ENCODE peak calls at places on chromosomes 16 and 17, in five cellular contexts. Y, N, X, H and L are unnamed samples.
A peak's percentile ranks its signal among the peaks of the same experiment; 100 is the strongest.

GRCh38 chr17:48612854-48613691 is 2.0 kb downstream of the HOXB8 start:
- DNase-seq in Y (no peak), N (peak; percentile 57), X (no peak), H (no peak), L (peak; percentile 56)

GRCh38 chr17:28416703-28417311 is 10.8 kb upstream of the SLC46A1 start:
- DNase-seq in Y (peak; percentile 66), N (peak; percentile 68), X (peak; percentile 39), H (peak; percentile 72), L (peak; percentile 58)

GRCh38 chr16:89828199-89828869 is at the start of gene SPIRE2:
- DNase-seq in Y (peak; percentile 78), N (peak; percentile 63), X (peak; percentile 85), H (peak; percentile 80), L (peak; percentile 94)

GRCh38 chr16:14564881-14565687 is 65.0 kb downstream of the PARN start:
- DNase-seq in Y (no peak), N (no peak), X (no peak), H (no peak), L (no peak)

GRCh38 chr16:86457621-86458456 is 52.5 kb upstream of the FOXF1 start:
- DNase-seq in Y (no peak), N (no peak), X (no peak), H (no peak), L (no peak)

GRCh38 chr16:54270711-54271110 is 15.9 kb downstream of the IRX3 start:
- DNase-seq in Y (no peak), N (no peak), X (no peak), H (no peak), L (no peak)

GRCh38 chr16:87956771-87957279 is 5.6 kb downstream of the BANP start:
- DNase-seq in Y (no peak), N (peak; percentile 38), X (no peak), H (no peak), L (no peak)

GRCh38 chr16:56675685-56676210 is 6.1 kb downstream of the MT1H start:
- DNase-seq in Y (peak; percentile 62), N (no peak), X (no peak), H (peak; percentile 67), L (peak; percentile 36)

GRCh38 chr17:57480438-57481196 is 224.3 kb downstream of the MSI2 start:
- DNase-seq in Y (no peak), N (no peak), X (no peak), H (no peak), L (no peak)

GRCh38 chr17:10052414-10052813 is 146.0 kb downstream of the GAS7 start:
- DNase-seq in Y (no peak), N (no peak), X (no peak), H (no peak), L (no peak)

GRCh38 chr16:81610144-81610842 is 165.7 kb downstream of the CMIP start:
- DNase-seq in Y (no peak), N (no peak), X (no peak), H (no peak), L (no peak)

GRCh38 chr16:56558024-56558747 is 6.7 kb upstream of the MT4 start:
- DNase-seq in Y (no peak), N (no peak), X (no peak), H (no peak), L (no peak)

GRCh38 chr16:78675312-78675711 is 575.9 kb downstream of the WWOX start:
- DNase-seq in Y (no peak), N (no peak), X (no peak), H (no peak), L (no peak)

GRCh38 chr17:37430051-37430591 is 23.4 kb downstream of the TADA2A start:
- DNase-seq in Y (no peak), N (no peak), X (no peak), H (no peak), L (no peak)

GRCh38 chr17:66830451-66830850 is 4.5 kb upstream of the CACNG5 start:
- DNase-seq in Y (no peak), N (no peak), X (no peak), H (peak; percentile 25), L (no peak)

GRCh38 chr17:57481901-57482300 is 225.6 kb downstream of the MSI2 start:
- DNase-seq in Y (no peak), N (no peak), X (no peak), H (no peak), L (no peak)

GRCh38 chr17:27473748-27474609 is 17.7 kb downstream of the KSR1 start:
- DNase-seq in Y (peak; percentile 54), N (peak; percentile 52), X (no peak), H (no peak), L (no peak)

GRCh38 chr16:65876624-65877023 is 489.9 kb upstream of the CDH5 start:
- DNase-seq in Y (no peak), N (no peak), X (no peak), H (no peak), L (no peak)

GRCh38 chr16:62050793-62051192 is 14.6 kb upstream of the CDH8 start:
- DNase-seq in Y (no peak), N (no peak), X (no peak), H (no peak), L (no peak)

GRCh38 chr17:62692721-62693431 is 65.4 kb downstream of the MRC2 start:
- DNase-seq in Y (no peak), N (no peak), X (no peak), H (peak; percentile 78), L (peak; percentile 45)

GRCh38 chr17:80970762-80971703 is 20.6 kb upstream of the CHMP6 start:
- DNase-seq in Y (no peak), N (no peak), X (no peak), H (no peak), L (no peak)
- TF ChIP-seq CTCF in Y (peak; percentile 11), N (no peak), X (no peak), H (no peak), L (no peak)

GRCh38 chr16:72995151-72995881 is 52.6 kb downstream of the ZFHX3 start:
- DNase-seq in Y (no peak), N (peak; percentile 3), X (no peak), H (peak; percentile 73), L (peak; percentile 57)
- TF ChIP-seq CTCF in Y (no peak), N (peak; percentile 62), X (peak; percentile 59), H (peak; percentile 87), L (peak; percentile 59)

GRCh38 chr17:58508341-58509067 is 5.9 kb downstream of the MTMR4 start:
- DNase-seq in Y (no peak), N (no peak), X (no peak), H (no peak), L (no peak)

GRCh38 chr17:58510075-58510474 is 4.4 kb downstream of the MTMR4 start:
- DNase-seq in Y (no peak), N (no peak), X (no peak), H (no peak), L (no peak)

GRCh38 chr17:58504826-58505351 is 9.5 kb downstream of the MTMR4 start:
- DNase-seq in Y (no peak), N (peak; percentile 88), X (no peak), H (no peak), L (no peak)

GRCh38 chr17:58506354-58507080 is 7.9 kb downstream of the MTMR4 start:
- DNase-seq in Y (no peak), N (no peak), X (no peak), H (no peak), L (no peak)

DNA sequence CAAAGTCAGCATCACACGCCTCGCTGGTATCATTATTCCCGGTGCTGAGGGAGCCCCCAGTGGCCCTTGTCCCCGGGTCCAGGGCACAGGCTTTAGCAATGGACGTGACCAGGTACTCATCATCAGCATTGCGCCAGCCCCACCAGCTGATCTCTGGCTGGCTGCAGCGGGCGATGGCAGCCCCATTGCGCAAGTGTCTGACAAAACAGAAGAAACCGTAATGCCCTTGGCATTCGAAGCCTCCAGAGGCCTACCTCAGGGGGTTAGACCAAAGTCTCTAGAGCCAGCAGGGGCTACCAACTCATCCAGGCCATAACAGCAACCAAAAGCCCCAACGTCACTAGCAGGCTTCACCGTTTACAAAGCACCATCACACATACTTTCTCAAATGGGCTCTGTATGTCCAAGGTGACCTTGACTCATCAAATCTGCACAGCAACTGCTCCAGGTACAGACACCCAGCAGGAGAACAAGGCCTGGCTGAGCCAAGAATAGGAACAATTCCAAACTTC is 7.3 kb downstream of the MTMR4 start:
- DNase-seq in Y (no peak), N (no peak), X (no peak), H (no peak), L (no peak)
- TF ChIP-seq CTCF in Y (no peak), N (no peak), X (no peak), H (no peak), L (no peak)

GRCh38 chr17:41690497-41690896 is 1.8 kb downstream of the EIF1 start:
- DNase-seq in Y (no peak), N (no peak), X (no peak), H (no peak), L (no peak)

GRCh38 chr17:41688641-41689496 is at the start of gene EIF1:
- DNase-seq in Y (peak; percentile 100), N (peak; percentile 100), X (peak; percentile 99), H (peak; percentile 100), L (peak; percentile 100)

GRCh38 chr17:41689497-41690299 is 1.0 kb downstream of the EIF1 start:
- DNase-seq in Y (peak; percentile 59), N (peak; percentile 86), X (no peak), H (peak; percentile 30), L (peak; percentile 53)

GRCh38 chr17:41691031-41691777 is 2.5 kb downstream of the EIF1 start:
- DNase-seq in Y (no peak), N (no peak), X (no peak), H (no peak), L (no peak)

GRCh38 chr17:41687828-41688640 is 651 bp upstream of the EIF1 start:
- DNase-seq in Y (peak; percentile 74), N (peak; percentile 68), X (no peak), H (no peak), L (no peak)
- TF ChIP-seq CTCF in Y (peak; percentile 60), N (peak; percentile 93), X (peak; percentile 27), H (no peak), L (no peak)

DNA sequence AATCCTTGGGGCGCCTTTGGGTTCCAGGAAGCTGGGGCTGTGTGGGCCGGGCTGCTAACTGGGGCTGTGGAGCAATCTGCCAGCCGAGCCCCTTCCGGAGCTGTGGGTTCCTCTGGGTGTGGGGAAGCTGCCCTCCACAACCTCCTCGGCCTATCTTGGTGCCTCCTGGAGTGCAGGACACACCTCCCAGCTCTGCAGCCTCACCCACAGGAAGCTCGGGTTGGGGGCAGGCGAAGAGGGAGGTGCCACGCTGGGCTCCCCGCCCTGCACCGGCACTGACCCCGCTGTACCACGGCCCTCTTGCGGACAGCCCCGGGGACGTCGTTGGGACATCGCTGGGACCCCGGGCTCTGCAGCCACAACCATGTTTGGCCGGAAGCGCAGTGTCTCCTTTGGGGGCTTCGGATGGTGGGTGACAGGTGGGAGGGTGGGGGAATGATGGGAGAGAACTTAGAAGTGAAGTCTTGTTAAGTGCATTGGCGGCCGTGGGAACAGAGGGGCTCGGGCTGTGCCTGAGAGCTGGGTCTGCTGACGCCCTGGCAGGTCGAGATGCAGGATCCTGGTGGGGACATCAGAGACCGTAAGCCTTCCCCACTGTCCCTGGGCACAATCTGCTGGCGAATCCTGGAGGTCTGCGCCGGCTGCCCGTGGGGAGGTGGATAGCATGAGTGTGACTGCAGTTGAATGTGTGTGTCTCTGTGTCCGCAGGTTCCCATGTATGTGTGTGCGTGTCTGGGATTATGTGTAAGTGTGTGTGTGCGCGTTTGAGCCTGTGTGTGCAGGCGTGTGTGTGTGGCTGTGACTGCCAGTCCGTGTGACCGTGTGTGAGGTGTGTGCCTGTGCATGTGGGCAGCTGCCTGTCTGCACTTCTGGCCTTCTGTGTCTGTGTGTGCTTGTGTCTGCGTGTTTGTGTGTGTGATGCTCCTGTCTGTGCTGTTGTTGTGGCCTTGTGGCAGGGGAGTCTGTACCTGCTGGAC is at the start of gene RAP1GAP2:
- DNase-seq in Y (peak; percentile 80), N (no peak), X (no peak), H (no peak), L (no peak)
- TF ChIP-seq CTCF in Y (no peak), N (no peak), X (no peak), H (no peak), L (no peak)